ENCODE peak calls at places on chromosomes 4 and X, in five cellular contexts. B is activated B cell treated with CpG ODN at 0.5 μM for 24 hours, X is RWPE1, W is MCF 10A, R is breast epithelium. D is an unnamed sample.

GRCh38 chr4:174631901-174632758 is 109.8 kb upstream of the HPGD start:
- DNase-seq in B (no peak), X (peak), W (peak), R (no peak), D (peak)

GRCh38 chr4:55757356-55758024 is 62.1 kb upstream of the EXOC1L start:
- DNase-seq in B (no peak), X (no peak), W (no peak), R (no peak), D (no peak)

GRCh38 chr4:16065066-16065465 is 18.8 kb downstream of the PROM1 start:
- DNase-seq in B (no peak), X (no peak), W (no peak), R (no peak), D (no peak)

GRCh38 chr4:48388504-48389154 is 47.3 kb downstream of the SLAIN2 start:
- DNase-seq in B (no peak), X (no peak), W (no peak), R (no peak), D (no peak)

GRCh38 chr4:173526724-173527102 is 3.3 kb downstream of the HAND2 start:
- DNase-seq in B (no peak), X (no peak), W (no peak), R (no peak), D (no peak)

GRCh38 chr4:144353240-144353639 is 212.7 kb upstream of the GYPA start:
- DNase-seq in B (no peak), X (no peak), W (no peak), R (peak), D (no peak)

GRCh38 chr4:48490012-48490679 is at the start of gene ZAR1:
- DNase-seq in B (peak), X (peak), W (peak), R (no peak), D (peak)

GRCh38 chrX:129780441-129781105 is 824 bp downstream of the SASH3 start:
- DNase-seq in B (no peak), X (no peak), W (no peak), R (no peak), D (no peak)

GRCh38 chrX:44317196-44317595 is 26.3 kb downstream of the EFHC2 start:
- DNase-seq in B (no peak), X (no peak), W (no peak), R (no peak), D (no peak)

GRCh38 chrX:53678667-53679066 is 7.9 kb downstream of the HUWE1 start:
- DNase-seq in B (no peak), X (no peak), W (peak), R (no peak), D (no peak)

GRCh38 chr4:152680988-152681731 is 1.4 kb upstream of the TMEM154 start:
- DNase-seq in B (no peak), X (peak), W (peak), R (no peak), D (peak)

GRCh38 chr4:92304073-92304472 is 307 bp downstream of the GRID2 start:
- DNase-seq in B (no peak), X (no peak), W (no peak), R (no peak), D (no peak)

GRCh38 chrX:29935455-29935854 is 279.9 kb upstream of the MAGEB2 start:
- DNase-seq in B (no peak), X (no peak), W (no peak), R (no peak), D (no peak)
- TF ChIP-seq CTCF in B (no peak), X (no peak), W (no peak), R (no peak), D (no peak)

DNA sequence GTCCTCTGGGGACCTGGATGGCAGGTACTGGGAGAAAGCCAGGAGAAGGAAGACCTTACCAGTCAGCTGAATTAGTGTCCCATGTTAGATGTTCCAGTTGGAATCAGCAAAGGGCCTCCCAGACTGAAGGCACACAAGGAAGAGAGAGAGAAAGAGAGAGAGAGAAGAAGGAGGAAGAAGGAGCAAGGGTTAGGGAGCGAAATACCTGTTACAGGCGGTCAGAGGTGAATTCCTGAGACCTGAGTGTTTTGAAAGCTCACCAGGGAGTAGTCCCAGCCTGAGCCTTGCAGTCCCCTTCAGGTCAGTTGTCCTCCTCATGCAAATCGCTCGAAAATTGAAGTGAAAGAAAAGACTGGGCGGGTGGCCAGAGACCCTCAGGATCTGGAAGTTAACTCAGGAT is 60.3 kb downstream of the USP11 start:
- DNase-seq in B (no peak), X (no peak), W (no peak), R (no peak), D (no peak)
- TF ChIP-seq CTCF in B (no peak), X (no peak), W (no peak), R (no peak), D (no peak)

DNA sequence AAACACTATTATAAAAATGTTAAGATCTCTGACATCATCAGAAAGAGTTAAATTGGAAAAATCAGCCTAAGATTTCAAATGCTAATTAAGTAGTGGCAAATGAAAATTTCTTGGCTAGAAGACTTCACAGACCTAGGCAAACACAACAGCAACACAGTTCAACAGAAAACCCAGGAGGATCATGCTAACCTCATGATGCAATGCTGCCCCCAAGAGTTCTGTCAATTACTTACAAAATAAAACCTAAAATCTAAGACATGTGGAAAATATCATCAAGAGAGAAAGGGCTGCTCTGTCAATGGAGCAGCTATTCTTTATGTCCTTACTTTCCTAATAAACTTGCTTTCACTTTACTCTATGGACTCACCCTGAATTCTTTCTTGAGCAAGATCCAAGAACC is 21.0 kb downstream of the S100G start:
- DNase-seq in B (no peak), X (peak), W (peak), R (no peak), D (peak)
- TF ChIP-seq CTCF in B (no peak), X (peak), W (peak), R (peak), D (no peak)

GRCh38 chr4:39178706-39179105 is 3.6 kb upstream of the WDR19 start:
- DNase-seq in B (no peak), X (no peak), W (no peak), R (no peak), D (no peak)
- TF ChIP-seq CTCF in B (no peak), X (no peak), W (no peak), R (no peak), D (no peak)

DNA sequence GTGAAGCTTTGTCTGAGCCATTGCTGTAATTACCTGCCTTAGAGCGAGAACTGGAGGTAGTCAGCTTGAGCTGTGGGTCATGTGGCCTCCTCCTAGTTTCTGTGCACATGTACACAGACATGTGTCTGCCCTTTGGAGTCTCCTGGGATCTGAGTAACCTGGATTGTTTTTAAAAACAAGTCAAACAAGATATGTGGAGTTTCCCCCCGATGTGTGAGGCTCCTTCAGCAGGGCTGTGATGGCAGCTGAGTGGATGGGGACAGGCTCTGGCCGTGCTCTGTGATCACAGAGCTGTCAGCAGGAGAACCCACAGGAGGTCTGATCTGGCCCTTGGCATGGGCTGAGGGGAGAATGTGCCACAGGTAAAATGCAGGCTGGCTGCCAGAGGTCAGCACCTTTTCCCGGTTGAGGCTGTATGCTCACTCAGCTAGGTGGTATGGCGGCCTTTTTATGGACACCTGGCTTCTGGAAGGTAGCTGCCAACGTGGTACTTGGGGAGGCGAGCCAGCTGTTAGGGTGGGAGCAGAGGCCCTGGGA is 38.4 kb downstream of the NOP14 start:
- DNase-seq in B (peak), X (no peak), W (no peak), R (no peak), D (no peak)
- TF ChIP-seq CTCF in B (no peak), X (no peak), W (no peak), R (no peak), D (no peak)

GRCh38 chr4:132530846-132531245 is 618.2 kb upstream of the PCDH10 start:
- DNase-seq in B (no peak), X (no peak), W (no peak), R (no peak), D (no peak)
- TF ChIP-seq CTCF in B (no peak), X (no peak), W (no peak), R (no peak), D (no peak)

DNA sequence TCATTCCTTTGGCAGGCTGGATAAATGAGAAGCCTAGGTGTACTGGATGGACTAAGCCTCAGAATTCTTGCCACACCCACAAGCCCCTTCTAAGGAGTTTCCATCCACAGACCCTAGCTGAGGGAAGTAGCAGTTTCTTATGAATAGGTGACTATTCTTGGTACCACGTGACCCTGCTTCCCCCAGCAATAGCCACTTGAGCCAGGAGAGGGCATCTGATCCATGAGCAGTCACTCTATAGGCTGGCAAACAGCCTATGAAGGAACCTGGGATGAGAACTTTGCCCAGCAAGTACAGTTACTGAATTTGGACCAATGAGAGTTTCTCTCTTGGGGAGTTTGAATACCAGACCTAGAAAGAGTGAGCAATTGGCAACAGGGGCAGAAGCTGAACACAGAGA is 84.0 kb downstream of the RTL9 start:
- DNase-seq in B (no peak), X (peak), W (peak), R (no peak), D (peak)
- TF ChIP-seq CTCF in B (no peak), X (no peak), W (peak), R (no peak), D (no peak)

GRCh38 chr4:88523325-88524129 is at the start of gene PYURF:
- DNase-seq in B (peak), X (peak), W (peak), R (peak), D (peak)

GRCh38 chr4:88518911-88519310 is 4.7 kb downstream of the PYURF start:
- DNase-seq in B (no peak), X (no peak), W (no peak), R (no peak), D (no peak)

GRCh38 chr4:88527787-88528186 is 4.2 kb upstream of the PYURF start:
- DNase-seq in B (no peak), X (no peak), W (no peak), R (no peak), D (no peak)

GRCh38 chr4:88526221-88526815 is 2.7 kb upstream of the PYURF start:
- DNase-seq in B (no peak), X (no peak), W (peak), R (no peak), D (peak)

DNA sequence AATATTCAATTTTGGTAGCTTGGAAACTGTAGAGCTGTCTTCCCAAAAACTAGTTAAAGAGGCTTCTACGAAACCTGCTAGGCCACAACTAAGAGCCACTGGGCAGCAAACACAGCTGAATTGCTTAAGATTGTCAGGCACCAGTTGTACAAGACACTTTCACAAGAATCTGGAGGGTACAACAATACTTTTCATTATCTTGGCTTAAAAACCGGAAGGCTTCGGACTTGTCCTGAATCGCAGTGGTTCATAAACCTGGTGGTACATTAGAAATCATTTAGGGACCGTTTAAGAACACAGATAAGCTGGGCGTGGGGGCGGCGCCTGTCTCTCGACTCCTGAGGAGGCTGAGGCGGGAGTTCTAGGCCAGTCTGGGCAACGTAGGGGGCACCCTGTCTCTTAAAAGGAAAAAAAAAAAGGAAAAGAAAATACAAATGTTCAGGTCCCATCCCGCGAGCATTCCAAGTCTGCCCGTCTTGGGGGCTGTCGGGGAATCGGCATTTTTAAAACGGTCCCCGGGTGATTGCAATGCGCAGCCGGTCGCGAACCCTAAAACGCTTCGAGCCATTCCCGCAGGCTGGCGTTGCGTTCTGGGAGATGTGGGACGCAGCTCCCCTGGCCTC is 763 bp downstream of the PYURF start:
- DNase-seq in B (peak), X (no peak), W (peak), R (peak), D (peak)
- TF ChIP-seq CTCF in B (no peak), X (no peak), W (no peak), R (no peak), D (no peak)